ENCODE peak calls at places on chromosomes 5 and 9, in six cellular contexts. J is GM20000, R is endothelial cell, C is astrocyte, E is ovary, H is cardiac fibroblast. L is an unnamed sample.

GRCh38 chr5:56095579-56096102 is 100.9 kb upstream of the IL6ST start:
- DNase-seq in R (no peak), E (no peak), J (peak), H (no peak), C (no peak), L (no peak)

GRCh38 chr5:66561366-66561990 is 34.7 kb upstream of the MAST4 start:
- DNase-seq in C (no peak), E (peak), J (no peak), R (no peak), H (no peak), L (no peak)

GRCh38 chr5:14244721-14245518 is 101.8 kb downstream of the TRIO start:
- DNase-seq in C (peak), H (no peak), R (no peak), J (no peak), E (no peak), L (no peak)

GRCh38 chr5:143355710-143356109 is 47.8 kb downstream of the NR3C1 start:
- DNase-seq in E (peak), R (no peak), C (peak), H (peak), J (no peak), L (no peak)

GRCh38 chr9:27333241-27334052 is 36.5 kb upstream of the EQTN start:
- DNase-seq in E (peak), C (peak), J (peak), R (peak), H (peak), L (peak)

GRCh38 chr5:181008136-181008535 is 19.5 kb downstream of the BTNL3 start:
- DNase-seq in E (no peak), C (no peak), J (no peak), H (no peak), R (no peak), L (no peak)

GRCh38 chr9:90857855-90858254 is 56.2 kb downstream of the SYK start:
- DNase-seq in E (no peak), H (no peak), C (no peak), R (no peak), J (no peak), L (no peak)

GRCh38 chr5:132064738-132065331 is 4.4 kb downstream of the IL3 start:
- DNase-seq in H (peak), R (peak), C (peak), E (peak), J (peak), L (peak)

GRCh38 chr5:161058751-161059150 is 206.7 kb upstream of the ATP10B start:
- DNase-seq in J (no peak), H (no peak), C (peak), E (no peak), R (no peak), L (no peak)

GRCh38 chr9:101791938-101792337 is 53.5 kb upstream of the GRIN3A start:
- DNase-seq in C (peak), E (no peak), H (peak), R (peak), J (no peak), L (no peak)

GRCh38 chr5:157197088-157197487 is 16.4 kb downstream of the ITK start:
- DNase-seq in H (no peak), C (no peak), E (no peak), J (no peak), R (no peak), L (no peak)

GRCh38 chr5:74762599-74762998 is 4.3 kb downstream of the GFM2 start:
- DNase-seq in E (no peak), C (peak), J (no peak), R (no peak), H (peak), L (no peak)

GRCh38 chr9:121499427-121500164 is at the start of gene GGTA1:
- DNase-seq in J (peak), C (peak), R (peak), E (peak), H (peak), L (peak)

GRCh38 chr5:1726956-1727355 is 72.7 kb downstream of the MRPL36 start:
- DNase-seq in C (no peak), H (no peak), J (no peak), E (no peak), R (peak), L (peak)

GRCh38 chr5:58983496-58983895 is 400.6 kb downstream of the RAB3C start:
- DNase-seq in J (no peak), E (no peak), R (no peak), C (no peak), H (no peak), L (no peak)

GRCh38 chr9:71741841-71742648 is 26.3 kb downstream of the CEMIP2 start:
- DNase-seq in E (no peak), C (peak), R (no peak), J (no peak), H (peak), L (no peak)

GRCh38 chr9:14722391-14723035 is at the start of gene CER1:
- DNase-seq in J (no peak), R (no peak), C (no peak), E (no peak), H (no peak), L (no peak)

GRCh38 chr9:99345936-99346335 is 123.9 kb downstream of the SEC61B start:
- DNase-seq in E (no peak), C (peak), J (no peak), H (peak), R (no peak), L (no peak)

GRCh38 chr9:111696796-111697195 is 35.4 kb downstream of the GNG10 start:
- DNase-seq in R (no peak), J (no peak), C (no peak), E (no peak), H (no peak), L (no peak)

DNA sequence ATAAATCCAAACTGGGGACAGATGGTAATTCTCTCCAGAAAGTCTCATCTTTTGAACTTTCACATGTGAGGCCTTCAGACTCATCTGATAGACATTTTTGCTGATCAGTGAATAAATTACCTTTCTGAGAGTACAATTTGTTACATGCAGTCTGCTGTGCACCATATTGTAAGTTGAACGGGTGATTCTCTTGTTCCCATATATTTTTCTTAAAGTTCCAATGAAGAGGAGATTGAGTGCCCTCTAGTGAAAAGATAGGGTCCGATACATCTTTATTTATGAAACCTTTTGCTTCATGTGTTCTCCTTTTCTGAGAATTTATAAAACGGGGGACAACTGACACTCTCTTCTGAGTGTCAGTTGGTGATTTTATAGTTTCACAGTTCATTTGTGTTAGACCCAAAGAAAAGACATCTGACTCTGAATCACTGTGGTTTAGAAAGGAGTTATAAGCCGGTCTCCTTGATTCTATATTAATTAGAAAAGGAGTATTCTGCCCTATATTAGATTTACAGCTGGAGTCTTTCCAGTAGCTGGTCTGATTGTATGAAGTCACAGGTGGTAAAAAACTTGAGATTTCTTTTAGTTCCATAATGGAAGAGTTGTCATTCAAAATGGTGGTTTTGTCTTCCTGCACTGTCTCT is 30.4 kb downstream of the GNG10 start:
- DNase-seq in H (peak), C (peak), J (peak), E (no peak), R (no peak), L (no peak)
- TF ChIP-seq CTCF in H (peak), C (peak), J (no peak), E (no peak), R (no peak), L (peak)

GRCh38 chr5:164253764-164254163 is 748.3 kb downstream of the MAT2B start:
- DNase-seq in C (no peak), H (no peak), E (no peak), J (no peak), R (no peak), L (no peak)

GRCh38 chr5:164256351-164256750 is 750.9 kb downstream of the MAT2B start:
- DNase-seq in C (peak), J (no peak), H (peak), R (no peak), E (no peak), L (no peak)

GRCh38 chr5:164256954-164257353 is 751.5 kb downstream of the MAT2B start:
- DNase-seq in C (no peak), R (no peak), E (no peak), J (no peak), H (no peak), L (no peak)

GRCh38 chr5:164255598-164256213 is 750.3 kb downstream of the MAT2B start:
- DNase-seq in H (no peak), R (no peak), C (no peak), J (no peak), E (no peak), L (no peak)
- TF ChIP-seq CTCF in H (no peak), R (no peak), C (no peak), J (no peak), E (no peak), L (no peak)

GRCh38 chr5:151003503-151003860 is 16.9 kb upstream of the GPX3 start:
- DNase-seq in E (no peak), C (no peak), H (no peak), R (no peak), J (no peak), L (no peak)

GRCh38 chr5:151001436-151001835 is 19.0 kb upstream of the GPX3 start:
- DNase-seq in C (no peak), H (no peak), J (no peak), R (no peak), E (no peak), L (no peak)

GRCh38 chr5:151002681-151003502 is 17.5 kb upstream of the GPX3 start:
- DNase-seq in E (no peak), R (no peak), J (no peak), H (no peak), C (no peak), L (no peak)

GRCh38 chr5:151002250-151002649 is 18.1 kb upstream of the GPX3 start:
- DNase-seq in R (no peak), C (peak), J (no peak), E (no peak), H (peak), L (no peak)

DNA sequence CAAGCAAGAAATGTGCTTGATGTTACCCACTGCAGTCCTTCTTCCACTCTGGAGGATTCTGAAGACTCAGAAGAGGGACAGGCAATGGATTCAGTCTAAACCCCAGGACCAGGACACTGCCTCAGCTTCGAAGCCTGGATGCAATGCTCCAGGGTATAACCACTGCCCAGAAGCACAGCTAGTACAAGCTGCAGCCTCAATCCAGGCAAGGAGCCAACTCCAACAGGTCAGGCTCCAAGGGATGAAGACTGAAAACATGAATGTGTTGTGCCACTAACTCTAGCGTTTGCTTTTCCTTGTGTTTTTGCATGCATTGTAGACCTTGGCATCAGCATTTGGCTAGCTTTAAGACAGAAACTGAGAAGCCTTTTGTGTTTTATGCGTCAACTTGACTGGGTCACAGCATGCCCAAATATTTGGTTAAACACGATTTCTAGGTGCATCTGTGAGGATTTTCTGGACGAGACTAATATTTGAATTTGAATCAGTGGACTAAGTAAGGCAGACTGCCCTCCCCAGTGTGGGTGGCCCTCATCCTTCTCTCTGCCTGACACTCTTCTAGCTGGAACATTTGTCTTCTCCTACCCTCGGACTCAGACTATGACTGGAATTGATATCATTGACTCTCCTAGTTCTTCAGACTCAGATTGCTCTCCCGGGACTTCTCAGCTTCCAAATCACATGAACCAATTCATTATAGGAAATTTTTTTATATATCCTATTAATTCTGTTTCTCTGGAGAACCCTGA is 20.5 kb upstream of the GPX3 start:
- DNase-seq in J (no peak), E (peak), H (peak), R (no peak), C (no peak), L (no peak)
- TF ChIP-seq CTCF in J (no peak), E (no peak), H (no peak), R (no peak), C (no peak), L (no peak)

GRCh38 chr9:75088646-75089368 is 493 bp downstream of the OSTF1 start:
- DNase-seq in H (peak), E (peak), C (peak), R (no peak), J (peak), L (peak)
- TF ChIP-seq CTCF in H (peak), E (peak), C (peak), R (no peak), J (no peak), L (no peak)

DNA sequence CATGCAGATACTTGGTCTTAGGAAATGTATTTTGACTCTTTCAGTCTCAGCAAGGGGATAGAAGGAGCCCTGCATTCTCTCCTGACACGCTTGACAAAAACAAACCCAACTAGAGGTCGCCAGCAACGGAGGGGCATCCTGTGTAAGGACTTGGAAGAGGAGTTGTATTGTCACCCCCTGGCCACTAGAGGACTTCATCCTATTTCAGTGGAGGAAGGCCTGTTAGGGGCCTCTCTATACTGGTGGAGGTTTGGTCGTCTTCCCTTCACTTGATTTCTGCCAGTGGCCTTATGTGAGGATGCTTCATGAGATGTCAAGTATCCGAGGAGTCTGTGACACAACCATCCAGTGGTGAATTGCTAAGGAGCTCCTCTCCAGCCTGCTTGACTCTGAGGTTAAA is 122.8 kb upstream of the STC2 start:
- DNase-seq in E (no peak), H (peak), C (no peak), R (peak), J (peak), L (no peak)
- TF ChIP-seq CTCF in E (peak), H (peak), C (peak), R (peak), J (peak), L (peak)

L was measured in lower lobe of right lung.